ENCODE peak calls at places on chromosomes 7 and 10, in nine cellular contexts. T, R, O, Z, D, J, B, U and K are unnamed samples.

GRCh38 chr10:114077815-114078219 is 34.2 kb downstream of the ADRB1 start:
- DNase-seq in B (no peak), T (peak), Z (no peak), U (no peak), O (no peak), D (no peak), R (no peak), J (no peak), K (no peak)

GRCh38 chr7:141630621-141631020 is 71.3 kb downstream of the DENND11 start:
- DNase-seq in T (no peak), Z (no peak), U (no peak), R (no peak), B (no peak), D (no peak), J (no peak), O (no peak), K (no peak)

GRCh38 chr10:79178614-79179403 is 110.0 kb downstream of the ZMIZ1 start:
- DNase-seq in D (peak), R (peak), T (peak), U (peak), O (peak), Z (no peak), B (no peak), J (peak), K (no peak)

GRCh38 chr7:28904539-28905143 is 53.5 kb downstream of the TRIL start:
- DNase-seq in J (no peak), R (peak), Z (no peak), T (peak), D (no peak), O (peak), B (no peak), U (peak), K (no peak)

GRCh38 chr7:157549612-157550299 is 213.0 kb downstream of the DNAJB6 start:
- DNase-seq in J (no peak), D (no peak), R (no peak), O (no peak), U (no peak), B (no peak), T (no peak), Z (no peak), K (no peak)

GRCh38 chr7:116187400-116187799 is 22.9 kb upstream of the TES start:
- DNase-seq in O (no peak), R (no peak), B (no peak), J (no peak), U (no peak), D (no peak), Z (no peak), T (no peak), K (no peak)

GRCh38 chr7:129108583-129108982 is 35.9 kb upstream of the TSPAN33 start:
- DNase-seq in Z (no peak), T (no peak), J (no peak), D (peak), R (peak), B (no peak), O (no peak), U (no peak), K (no peak)

GRCh38 chr10:116286801-116287200 is 13.8 kb upstream of the GFRA1 start:
- DNase-seq in D (no peak), T (no peak), Z (no peak), R (no peak), U (no peak), B (no peak), J (no peak), O (no peak), K (no peak)

GRCh38 chr7:17690030-17690429 is 250.3 kb downstream of the SNX13 start:
- DNase-seq in T (no peak), U (peak), J (no peak), Z (no peak), R (peak), O (no peak), B (no peak), D (peak), K (no peak)

GRCh38 chr7:4045975-4046374 is 636.1 kb upstream of the FOXK1 start:
- DNase-seq in R (no peak), U (no peak), J (no peak), Z (no peak), T (no peak), O (no peak), B (no peak), D (no peak), K (no peak)

GRCh38 chr10:102435529-102436233 is 3.3 kb upstream of the CUEDC2 start:
- DNase-seq in T (no peak), B (no peak), U (no peak), O (no peak), R (no peak), J (no peak), D (no peak), Z (no peak), K (no peak)

GRCh38 chr10:794382-794956 is 105.0 kb upstream of the DIP2C start:
- DNase-seq in Z (no peak), U (peak), D (no peak), R (peak), J (no peak), O (no peak), B (no peak), T (peak), K (no peak)

GRCh38 chr10:11819027-11819426 is 4.1 kb upstream of the PROSER2 start:
- DNase-seq in Z (no peak), R (peak), T (no peak), U (no peak), J (no peak), B (no peak), D (no peak), O (no peak), K (no peak)

GRCh38 chr10:114754445-114755320 is 66.9 kb upstream of the FHIP2A start:
- DNase-seq in T (no peak), R (peak), Z (no peak), B (no peak), D (peak), J (no peak), O (no peak), U (peak), K (no peak)

GRCh38 chr7:28745351-28745750 is 212.8 kb downstream of the TRIL start:
- DNase-seq in Z (no peak), R (no peak), O (no peak), J (no peak), U (no peak), T (no peak), B (no peak), D (no peak), K (no peak)